ENCODE peak calls at places on chromosomes 12 and 14, in five cellular contexts. One of them, this sample, is unnamed.

GRCh38 chr12:132582058-132582420 is 28.3 kb downstream of the LRCOL1 start:
- DNase-seq in stimulated activated CD4-positive, alpha-beta T cell treated with anti-CD3 and anti-CD28 coated beads, Interleukin-4, amount 100 ng/mL, for 24 hours: no peak
- DNase-seq in activated CD4-positive, alpha-beta T cell treated with anti-CD3 and anti-CD28 coated beads, Interleukin-2, amount 10 ng/mL, durations not matched to agents 7 days and 5 days: no peak
- DNase-seq in CMK: no peak
- DNase-seq in activated naive CD8-positive, alpha-beta T cell treated with anti-CD3 and anti-CD28 coated beads for 36 hours: no peak
- DNase-seq in this sample: no peak

GRCh38 chr12:6234906-6235305 is 34.7 kb downstream of the CD9 start:
- DNase-seq in stimulated activated CD4-positive, alpha-beta T cell treated with anti-CD3 and anti-CD28 coated beads, Interleukin-4, amount 100 ng/mL, for 24 hours: no peak
- DNase-seq in activated CD4-positive, alpha-beta T cell treated with anti-CD3 and anti-CD28 coated beads, Interleukin-2, amount 10 ng/mL, durations not matched to agents 7 days and 5 days: no peak
- DNase-seq in CMK: no peak
- DNase-seq in activated naive CD8-positive, alpha-beta T cell treated with anti-CD3 and anti-CD28 coated beads for 36 hours: no peak
- DNase-seq in this sample: no peak

GRCh38 chr12:49190317-49190716 is 1.4 kb upstream of the TUBA1A start:
- DNase-seq in stimulated activated CD4-positive, alpha-beta T cell treated with anti-CD3 and anti-CD28 coated beads, Interleukin-4, amount 100 ng/mL, for 24 hours: no peak
- DNase-seq in activated CD4-positive, alpha-beta T cell treated with anti-CD3 and anti-CD28 coated beads, Interleukin-2, amount 10 ng/mL, durations not matched to agents 7 days and 5 days: no peak
- DNase-seq in CMK: peak; percentile 5
- DNase-seq in activated naive CD8-positive, alpha-beta T cell treated with anti-CD3 and anti-CD28 coated beads for 36 hours: no peak
- DNase-seq in this sample: no peak

GRCh38 chr12:30278401-30278800 is 417.3 kb downstream of the IPO8 start:
- DNase-seq in stimulated activated CD4-positive, alpha-beta T cell treated with anti-CD3 and anti-CD28 coated beads, Interleukin-4, amount 100 ng/mL, for 24 hours: no peak
- DNase-seq in activated CD4-positive, alpha-beta T cell treated with anti-CD3 and anti-CD28 coated beads, Interleukin-2, amount 10 ng/mL, durations not matched to agents 7 days and 5 days: no peak
- DNase-seq in CMK: no peak
- DNase-seq in activated naive CD8-positive, alpha-beta T cell treated with anti-CD3 and anti-CD28 coated beads for 36 hours: no peak
- DNase-seq in this sample: no peak

GRCh38 chr12:52975820-52976573 is 27.1 kb downstream of the KRT18 start:
- DNase-seq in stimulated activated CD4-positive, alpha-beta T cell treated with anti-CD3 and anti-CD28 coated beads, Interleukin-4, amount 100 ng/mL, for 24 hours: no peak
- DNase-seq in activated CD4-positive, alpha-beta T cell treated with anti-CD3 and anti-CD28 coated beads, Interleukin-2, amount 10 ng/mL, durations not matched to agents 7 days and 5 days: no peak
- DNase-seq in CMK: no peak
- DNase-seq in activated naive CD8-positive, alpha-beta T cell treated with anti-CD3 and anti-CD28 coated beads for 36 hours: no peak
- DNase-seq in this sample: peak; percentile 72

GRCh38 chr12:27272375-27273028 is 28.4 kb downstream of the STK38L start:
- DNase-seq in stimulated activated CD4-positive, alpha-beta T cell treated with anti-CD3 and anti-CD28 coated beads, Interleukin-4, amount 100 ng/mL, for 24 hours: no peak
- DNase-seq in activated CD4-positive, alpha-beta T cell treated with anti-CD3 and anti-CD28 coated beads, Interleukin-2, amount 10 ng/mL, durations not matched to agents 7 days and 5 days: no peak
- DNase-seq in CMK: no peak
- DNase-seq in activated naive CD8-positive, alpha-beta T cell treated with anti-CD3 and anti-CD28 coated beads for 36 hours: no peak
- DNase-seq in this sample: no peak

GRCh38 chr12:89370850-89371249 is 18.5 kb upstream of the DUSP6 start:
- DNase-seq in stimulated activated CD4-positive, alpha-beta T cell treated with anti-CD3 and anti-CD28 coated beads, Interleukin-4, amount 100 ng/mL, for 24 hours: no peak
- DNase-seq in activated CD4-positive, alpha-beta T cell treated with anti-CD3 and anti-CD28 coated beads, Interleukin-2, amount 10 ng/mL, durations not matched to agents 7 days and 5 days: no peak
- DNase-seq in CMK: no peak
- DNase-seq in activated naive CD8-positive, alpha-beta T cell treated with anti-CD3 and anti-CD28 coated beads for 36 hours: no peak
- DNase-seq in this sample: no peak

GRCh38 chr12:27244680-27245005 is 557 bp downstream of the STK38L start:
- DNase-seq in stimulated activated CD4-positive, alpha-beta T cell treated with anti-CD3 and anti-CD28 coated beads, Interleukin-4, amount 100 ng/mL, for 24 hours: no peak
- DNase-seq in activated CD4-positive, alpha-beta T cell treated with anti-CD3 and anti-CD28 coated beads, Interleukin-2, amount 10 ng/mL, durations not matched to agents 7 days and 5 days: no peak
- DNase-seq in CMK: no peak
- DNase-seq in activated naive CD8-positive, alpha-beta T cell treated with anti-CD3 and anti-CD28 coated beads for 36 hours: no peak
- DNase-seq in this sample: no peak

GRCh38 chr14:59333668-59334067 is 131.5 kb downstream of the GPR135 start:
- DNase-seq in stimulated activated CD4-positive, alpha-beta T cell treated with anti-CD3 and anti-CD28 coated beads, Interleukin-4, amount 100 ng/mL, for 24 hours: no peak
- DNase-seq in activated CD4-positive, alpha-beta T cell treated with anti-CD3 and anti-CD28 coated beads, Interleukin-2, amount 10 ng/mL, durations not matched to agents 7 days and 5 days: no peak
- DNase-seq in CMK: no peak
- DNase-seq in activated naive CD8-positive, alpha-beta T cell treated with anti-CD3 and anti-CD28 coated beads for 36 hours: no peak
- DNase-seq in this sample: no peak

GRCh38 chr14:64541261-64541970 is 875 bp downstream of the HSPA2 start:
- DNase-seq in stimulated activated CD4-positive, alpha-beta T cell treated with anti-CD3 and anti-CD28 coated beads, Interleukin-4, amount 100 ng/mL, for 24 hours: no peak
- DNase-seq in activated CD4-positive, alpha-beta T cell treated with anti-CD3 and anti-CD28 coated beads, Interleukin-2, amount 10 ng/mL, durations not matched to agents 7 days and 5 days: peak; percentile 12
- DNase-seq in CMK: no peak
- DNase-seq in activated naive CD8-positive, alpha-beta T cell treated with anti-CD3 and anti-CD28 coated beads for 36 hours: peak; percentile 6
- DNase-seq in this sample: no peak

GRCh38 chr12:117119592-117120198 is 20.5 kb upstream of the TESC start:
- DNase-seq in stimulated activated CD4-positive, alpha-beta T cell treated with anti-CD3 and anti-CD28 coated beads, Interleukin-4, amount 100 ng/mL, for 24 hours: peak; percentile 36
- DNase-seq in activated CD4-positive, alpha-beta T cell treated with anti-CD3 and anti-CD28 coated beads, Interleukin-2, amount 10 ng/mL, durations not matched to agents 7 days and 5 days: peak; percentile 45
- DNase-seq in CMK: no peak
- DNase-seq in activated naive CD8-positive, alpha-beta T cell treated with anti-CD3 and anti-CD28 coated beads for 36 hours: no peak
- DNase-seq in this sample: peak; percentile 27

This sample was measured in upper lobe of right lung.